ENCODE peak calls at places on chromosomes 16 and 17, in nine cellular contexts. One of them, this sample, is unnamed.

GRCh38 chr17:21510686-21511367 is 134.7 kb downstream of the KCNJ12 start:
- DNase-seq in cardiac fibroblast: no peak
- DNase-seq in lung: no peak
- DNase-seq in sigmoid colon: no peak
- DNase-seq in left ventricle myocardium inferior: no peak
- DNase-seq in astrocyte of the cerebellum: no peak
- DNase-seq in brain microvascular endothelial cell: no peak
- DNase-seq in A549: no peak
- DNase-seq in breast epithelium: no peak
- DNase-seq in this sample: no peak

GRCh38 chr17:79810138-79811027 is 13.5 kb upstream of the CBX8 start:
- DNase-seq in cardiac fibroblast: peak; percentile 72
- DNase-seq in lung: no peak
- DNase-seq in sigmoid colon: peak; percentile 82
- DNase-seq in left ventricle myocardium inferior: peak; percentile 71
- DNase-seq in astrocyte of the cerebellum: no peak
- DNase-seq in brain microvascular endothelial cell: peak; percentile 54
- DNase-seq in A549: peak; percentile 92
- DNase-seq in breast epithelium: no peak
- DNase-seq in this sample: peak; percentile 73

GRCh38 chr17:64491034-64491860 is 5.6 kb downstream of the POLG2 start:
- DNase-seq in cardiac fibroblast: peak; percentile 66
- DNase-seq in lung: peak; percentile 39
- DNase-seq in sigmoid colon: no peak
- DNase-seq in left ventricle myocardium inferior: no peak
- DNase-seq in astrocyte of the cerebellum: no peak
- DNase-seq in brain microvascular endothelial cell: peak; percentile 52
- DNase-seq in A549: no peak
- DNase-seq in breast epithelium: no peak
- DNase-seq in this sample: no peak

GRCh38 chr17:82835766-82836512 is 3.9 kb downstream of the ZNF750 start:
- DNase-seq in cardiac fibroblast: no peak
- DNase-seq in lung: no peak
- DNase-seq in sigmoid colon: peak; percentile 49
- DNase-seq in left ventricle myocardium inferior: no peak
- DNase-seq in astrocyte of the cerebellum: no peak
- DNase-seq in brain microvascular endothelial cell: no peak
- DNase-seq in A549: no peak
- DNase-seq in breast epithelium: no peak
- DNase-seq in this sample: no peak

GRCh38 chr17:78678711-78679110 is 101.5 kb upstream of the DNAH17 start:
- DNase-seq in cardiac fibroblast: no peak
- DNase-seq in lung: no peak
- DNase-seq in sigmoid colon: no peak
- DNase-seq in left ventricle myocardium inferior: no peak
- DNase-seq in astrocyte of the cerebellum: no peak
- DNase-seq in brain microvascular endothelial cell: no peak
- DNase-seq in A549: no peak
- DNase-seq in breast epithelium: no peak
- DNase-seq in this sample: no peak

GRCh38 chr17:36532435-36532975 is 2.2 kb downstream of the MYO19 start:
- DNase-seq in cardiac fibroblast: no peak
- DNase-seq in lung: no peak
- DNase-seq in sigmoid colon: no peak
- DNase-seq in left ventricle myocardium inferior: no peak
- DNase-seq in astrocyte of the cerebellum: no peak
- DNase-seq in brain microvascular endothelial cell: no peak
- DNase-seq in A549: no peak
- DNase-seq in breast epithelium: no peak
- DNase-seq in this sample: no peak

GRCh38 chr16:48846277-48846676 is 236.3 kb upstream of the N4BP1 start:
- DNase-seq in cardiac fibroblast: no peak
- DNase-seq in lung: no peak
- DNase-seq in sigmoid colon: no peak
- DNase-seq in left ventricle myocardium inferior: no peak
- DNase-seq in astrocyte of the cerebellum: no peak
- DNase-seq in brain microvascular endothelial cell: no peak
- DNase-seq in A549: no peak
- DNase-seq in breast epithelium: no peak
- DNase-seq in this sample: no peak

GRCh38 chr17:29559640-29560039 is 7.2 kb downstream of the ABHD15 start:
- DNase-seq in cardiac fibroblast: no peak
- DNase-seq in lung: peak; percentile 16
- DNase-seq in sigmoid colon: no peak
- DNase-seq in left ventricle myocardium inferior: no peak
- DNase-seq in astrocyte of the cerebellum: no peak
- DNase-seq in brain microvascular endothelial cell: no peak
- DNase-seq in A549: no peak
- DNase-seq in breast epithelium: no peak
- DNase-seq in this sample: peak; percentile 70

GRCh38 chr17:44039829-44040635 is 25.3 kb upstream of the TMEM101 start:
- DNase-seq in cardiac fibroblast: no peak
- DNase-seq in lung: no peak
- DNase-seq in sigmoid colon: no peak
- DNase-seq in left ventricle myocardium inferior: no peak
- DNase-seq in astrocyte of the cerebellum: no peak
- DNase-seq in brain microvascular endothelial cell: no peak
- DNase-seq in A549: no peak
- DNase-seq in breast epithelium: no peak
- DNase-seq in this sample: no peak

GRCh38 chr17:78219396-78220150 is 5.5 kb downstream of the BIRC5 start:
- DNase-seq in cardiac fibroblast: no peak
- DNase-seq in lung: no peak
- DNase-seq in sigmoid colon: no peak
- DNase-seq in left ventricle myocardium inferior: no peak
- DNase-seq in astrocyte of the cerebellum: no peak
- DNase-seq in brain microvascular endothelial cell: no peak
- DNase-seq in A549: no peak
- DNase-seq in breast epithelium: no peak
- DNase-seq in this sample: no peak

GRCh38 chr17:45144199-45145034 is 3.9 kb upstream of the HEXIM1 start:
- DNase-seq in cardiac fibroblast: no peak
- DNase-seq in lung: no peak
- DNase-seq in sigmoid colon: peak; percentile 86
- DNase-seq in left ventricle myocardium inferior: peak; percentile 66
- DNase-seq in astrocyte of the cerebellum: no peak
- DNase-seq in brain microvascular endothelial cell: no peak
- DNase-seq in A549: no peak
- DNase-seq in breast epithelium: no peak
- DNase-seq in this sample: no peak

GRCh38 chr16:2026461-2027023 is at the start of gene NHERF2:
- DNase-seq in cardiac fibroblast: no peak
- DNase-seq in lung: no peak
- DNase-seq in sigmoid colon: no peak
- DNase-seq in left ventricle myocardium inferior: peak; percentile 55
- DNase-seq in astrocyte of the cerebellum: no peak
- DNase-seq in brain microvascular endothelial cell: no peak
- DNase-seq in A549: no peak
- DNase-seq in breast epithelium: no peak
- DNase-seq in this sample: no peak

GRCh38 chr17:68491381-68491849 is 20.8 kb upstream of the PRKAR1A start:
- DNase-seq in cardiac fibroblast: peak; percentile 35
- DNase-seq in lung: peak; percentile 73
- DNase-seq in sigmoid colon: peak; percentile 66
- DNase-seq in left ventricle myocardium inferior: peak; percentile 33
- DNase-seq in astrocyte of the cerebellum: no peak
- DNase-seq in brain microvascular endothelial cell: no peak
- DNase-seq in A549: no peak
- DNase-seq in breast epithelium: no peak
- DNase-seq in this sample: no peak

GRCh38 chr17:68497885-68498319 is 14.3 kb upstream of the PRKAR1A start:
- DNase-seq in cardiac fibroblast: no peak
- DNase-seq in lung: no peak
- DNase-seq in sigmoid colon: no peak
- DNase-seq in left ventricle myocardium inferior: no peak
- DNase-seq in astrocyte of the cerebellum: no peak
- DNase-seq in brain microvascular endothelial cell: no peak
- DNase-seq in A549: no peak
- DNase-seq in breast epithelium: no peak
- DNase-seq in this sample: no peak

GRCh38 chr17:68491864-68492263 is 20.4 kb upstream of the PRKAR1A start:
- DNase-seq in cardiac fibroblast: no peak
- DNase-seq in lung: peak; percentile 55
- DNase-seq in sigmoid colon: no peak
- DNase-seq in left ventricle myocardium inferior: peak; percentile 40
- DNase-seq in astrocyte of the cerebellum: no peak
- DNase-seq in brain microvascular endothelial cell: no peak
- DNase-seq in A549: no peak
- DNase-seq in breast epithelium: peak; percentile 60
- DNase-seq in this sample: no peak

GRCh38 chr17:68498479-68499326 is 13.5 kb upstream of the PRKAR1A start:
- DNase-seq in cardiac fibroblast: peak; percentile 60
- DNase-seq in lung: no peak
- DNase-seq in sigmoid colon: no peak
- DNase-seq in left ventricle myocardium inferior: peak; percentile 55
- DNase-seq in astrocyte of the cerebellum: no peak
- DNase-seq in brain microvascular endothelial cell: no peak
- DNase-seq in A549: no peak
- DNase-seq in breast epithelium: no peak
- DNase-seq in this sample: no peak

GRCh38 chr17:68495081-68495480 is 17.1 kb upstream of the PRKAR1A start:
- DNase-seq in cardiac fibroblast: no peak
- DNase-seq in lung: no peak
- DNase-seq in sigmoid colon: no peak
- DNase-seq in left ventricle myocardium inferior: no peak
- DNase-seq in astrocyte of the cerebellum: no peak
- DNase-seq in brain microvascular endothelial cell: no peak
- DNase-seq in A549: no peak
- DNase-seq in breast epithelium: no peak
- DNase-seq in this sample: no peak
- TF ChIP-seq CTCF in cardiac fibroblast: no peak
- TF ChIP-seq CTCF in lung: no peak
- TF ChIP-seq CTCF in sigmoid colon: no peak
- TF ChIP-seq CTCF in left ventricle myocardium inferior: no peak
- TF ChIP-seq CTCF in astrocyte of the cerebellum: no peak
- TF ChIP-seq CTCF in brain microvascular endothelial cell: no peak
- TF ChIP-seq CTCF in A549: no peak
- TF ChIP-seq CTCF in breast epithelium: no peak
- TF ChIP-seq CTCF in this sample: no peak

GRCh38 chr16:10641555-10641952 is 53.2 kb downstream of the TEKT5 start:
- DNase-seq in cardiac fibroblast: no peak
- DNase-seq in lung: no peak
- DNase-seq in sigmoid colon: no peak
- DNase-seq in left ventricle myocardium inferior: no peak
- DNase-seq in astrocyte of the cerebellum: no peak
- DNase-seq in brain microvascular endothelial cell: no peak
- DNase-seq in A549: no peak
- DNase-seq in breast epithelium: no peak
- DNase-seq in this sample: no peak
- H3K4me3 ChIP-seq in cardiac fibroblast: no peak overlapping the region
- H3K4me3 ChIP-seq in lung: no peak overlapping the region
- H3K4me3 ChIP-seq in sigmoid colon: no peak overlapping the region
- H3K4me3 ChIP-seq in left ventricle myocardium inferior: no peak overlapping the region
- H3K4me3 ChIP-seq in astrocyte of the cerebellum: no peak overlapping the region
- H3K4me3 ChIP-seq in brain microvascular endothelial cell: no peak overlapping the region
- H3K4me3 ChIP-seq in A549: no peak overlapping the region
- H3K4me3 ChIP-seq in breast epithelium: no peak overlapping the region
- H3K4me3 ChIP-seq in this sample: no peak overlapping the region

GRCh38 chr16:28556914-28557320 is 3.2 kb downstream of the SGF29 start:
- DNase-seq in cardiac fibroblast: no peak
- DNase-seq in lung: no peak
- DNase-seq in sigmoid colon: no peak
- DNase-seq in left ventricle myocardium inferior: no peak
- DNase-seq in astrocyte of the cerebellum: no peak
- DNase-seq in brain microvascular endothelial cell: no peak
- DNase-seq in A549: no peak
- DNase-seq in breast epithelium: no peak
- DNase-seq in this sample: no peak
- TF ChIP-seq CTCF in cardiac fibroblast: no peak
- TF ChIP-seq CTCF in lung: no peak
- TF ChIP-seq CTCF in sigmoid colon: no peak
- TF ChIP-seq CTCF in left ventricle myocardium inferior: no peak
- TF ChIP-seq CTCF in astrocyte of the cerebellum: no peak
- TF ChIP-seq CTCF in brain microvascular endothelial cell: no peak
- TF ChIP-seq CTCF in A549: no peak
- TF ChIP-seq CTCF in breast epithelium: no peak
- TF ChIP-seq CTCF in this sample: no peak

DNA sequence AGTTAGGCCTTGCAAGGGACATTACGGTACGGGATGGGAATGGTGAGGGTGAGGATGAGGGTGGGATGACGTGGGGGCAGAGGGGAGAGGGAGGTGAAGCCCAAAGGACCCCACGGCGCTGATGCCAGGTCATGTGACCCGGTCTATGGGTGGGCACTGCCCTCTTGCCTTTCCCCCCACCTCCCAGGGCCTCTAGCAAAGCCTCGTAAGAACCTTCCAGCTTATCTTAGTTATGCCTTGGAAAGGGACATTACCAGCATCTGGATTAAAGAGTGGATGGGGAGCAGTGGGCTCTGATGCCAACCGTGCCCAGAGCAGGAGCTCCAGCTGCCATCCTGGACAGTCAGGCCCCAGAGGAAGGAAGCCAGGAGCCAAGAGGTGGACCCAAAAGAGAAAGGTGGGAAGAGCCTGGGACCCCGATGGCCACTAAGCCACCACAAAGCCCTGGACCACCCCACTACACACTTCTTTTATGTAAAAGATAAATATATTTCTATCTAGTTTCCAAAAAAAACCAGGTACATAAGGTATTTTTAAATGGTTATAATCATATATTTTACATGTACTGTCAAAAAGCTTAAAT is 40.9 kb downstream of the TK2 start:
- DNase-seq in cardiac fibroblast: no peak
- DNase-seq in lung: no peak
- DNase-seq in sigmoid colon: peak; percentile 42
- DNase-seq in left ventricle myocardium inferior: no peak
- DNase-seq in astrocyte of the cerebellum: no peak
- DNase-seq in brain microvascular endothelial cell: no peak
- DNase-seq in A549: no peak
- DNase-seq in breast epithelium: peak; percentile 48
- DNase-seq in this sample: no peak
- H3K4me3 ChIP-seq in cardiac fibroblast: no peak overlapping the region
- H3K4me3 ChIP-seq in lung: no peak overlapping the region
- H3K4me3 ChIP-seq in sigmoid colon: no peak overlapping the region
- H3K4me3 ChIP-seq in left ventricle myocardium inferior: no peak overlapping the region
- H3K4me3 ChIP-seq in astrocyte of the cerebellum: no peak overlapping the region
- H3K4me3 ChIP-seq in brain microvascular endothelial cell: no peak overlapping the region
- H3K4me3 ChIP-seq in A549: no peak overlapping the region
- H3K4me3 ChIP-seq in breast epithelium: no peak overlapping the region
- H3K4me3 ChIP-seq in this sample: no peak overlapping the region

DNA sequence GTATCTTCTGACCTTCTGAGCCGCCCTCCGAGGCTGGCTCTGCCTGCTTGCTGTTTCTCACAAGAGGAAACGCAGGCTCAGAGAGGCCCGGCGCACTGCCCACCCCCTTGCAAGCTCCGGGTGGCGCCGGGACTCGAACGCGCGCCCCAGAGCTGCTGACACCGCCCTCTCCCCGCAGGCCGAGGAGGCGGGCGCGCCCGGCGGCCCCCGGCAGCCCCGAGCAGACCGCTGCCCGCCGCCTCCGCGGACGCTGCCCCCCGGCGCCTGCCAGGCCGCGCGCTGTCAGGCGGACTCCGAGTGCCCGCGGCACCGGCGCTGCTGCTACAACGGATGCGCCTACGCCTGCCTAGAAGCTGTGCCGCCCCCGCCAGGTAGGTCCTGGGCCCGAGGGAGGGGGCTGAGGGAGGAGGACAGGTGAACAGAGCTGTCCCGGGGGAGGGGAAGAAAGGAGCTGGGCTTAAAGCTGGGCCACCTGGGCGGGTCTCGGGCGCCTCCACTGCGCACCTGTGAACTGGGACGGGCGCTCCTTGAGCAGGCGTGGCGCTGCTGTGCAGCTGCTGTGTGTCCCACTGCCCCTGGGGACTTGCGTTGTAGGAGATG is 18.2 kb downstream of the WFDC1 start:
- DNase-seq in cardiac fibroblast: no peak
- DNase-seq in lung: no peak
- DNase-seq in sigmoid colon: peak; percentile 65
- DNase-seq in left ventricle myocardium inferior: no peak
- DNase-seq in astrocyte of the cerebellum: no peak
- DNase-seq in brain microvascular endothelial cell: no peak
- DNase-seq in A549: no peak
- DNase-seq in breast epithelium: no peak
- DNase-seq in this sample: no peak
- TF ChIP-seq CTCF in cardiac fibroblast: no peak
- TF ChIP-seq CTCF in lung: no peak
- TF ChIP-seq CTCF in sigmoid colon: no peak
- TF ChIP-seq CTCF in left ventricle myocardium inferior: no peak
- TF ChIP-seq CTCF in astrocyte of the cerebellum: no peak
- TF ChIP-seq CTCF in brain microvascular endothelial cell: no peak
- TF ChIP-seq CTCF in A549: no peak
- TF ChIP-seq CTCF in breast epithelium: no peak
- TF ChIP-seq CTCF in this sample: no peak